ENCODE peak calls at places on chromosomes 1 and 21, in five cellular contexts. R is amniotic epithelial cell; P is foreskin melanocyte; D is activated effector memory CD4-positive, alpha-beta T cell treated with anti-CD3 and anti-CD28 coated beads, Interleukin-2, amount 50 U/mL, for 16 hours; Z is activated CD4-positive, alpha-beta T cell treated with anti-CD3 and anti-CD28 coated beads, Interleukin-2, amount 10 ng/mL, durations not matched to agents 7 days and 5 days. L is an unnamed sample.
A peak's percentile ranks its signal among the peaks of the same experiment; 100 is the strongest.

GRCh38 chr1:25864434-25864833 is 5.2 kb upstream of the AUNIP start:
- DNase-seq in R (no peak), P (no peak), D (no peak), Z (no peak), L (no peak)

GRCh38 chr1:33295450-33296081 is 25.3 kb downstream of the A3GALT2 start:
- DNase-seq in R (peak; percentile 67), P (peak; percentile 70), D (peak; percentile 95), Z (peak; percentile 89), L (peak; percentile 80)

GRCh38 chr1:170705981-170706380 is 42.0 kb downstream of the PRRX1 start:
- DNase-seq in R (no peak), P (no peak), D (no peak), Z (no peak), L (no peak)

GRCh38 chr1:58819719-58820118 is 35.9 kb upstream of the JUN start:
- DNase-seq in R (no peak), P (no peak), D (no peak), Z (no peak), L (no peak)

GRCh38 chr1:236753964-236754363 is 41.1 kb upstream of the MTR start:
- DNase-seq in R (no peak), P (no peak), D (no peak), Z (no peak), L (no peak)

GRCh38 chr1:57101171-57101570 is 135.4 kb upstream of the C8B start:
- DNase-seq in R (no peak), P (peak; percentile 3), D (no peak), Z (no peak), L (no peak)

GRCh38 chr1:8184301-8184700 is 133.6 kb upstream of the SLC45A1 start:
- DNase-seq in R (peak; percentile 16), P (no peak), D (no peak), Z (no peak), L (no peak)

GRCh38 chr1:193569696-193570269 is 383.4 kb upstream of the B3GALT2 start:
- DNase-seq in R (peak; percentile 92), P (peak; percentile 3), D (no peak), Z (peak; percentile 18), L (no peak)

GRCh38 chr1:167761400-167761799 is 39.6 kb downstream of the MPZL1 start:
- DNase-seq in R (no peak), P (no peak), D (no peak), Z (no peak), L (no peak)

GRCh38 chr1:27116697-27117096 is 38.2 kb downstream of the SLC9A1 start:
- DNase-seq in R (no peak), P (no peak), D (no peak), Z (no peak), L (no peak)

GRCh38 chr21:16800536-16800935 is 712.3 kb upstream of the CXADR start:
- DNase-seq in R (no peak), P (no peak), D (no peak), Z (no peak), L (no peak)

GRCh38 chr1:226034482-226034881 is 28.0 kb upstream of the H3-3A start:
- DNase-seq in R (peak; percentile 56), P (no peak), D (no peak), Z (no peak), L (no peak)

GRCh38 chr21:34073749-34074282 is 438 bp downstream of the MRPS6 start:
- DNase-seq in R (no peak), P (no peak), D (peak; percentile 85), Z (peak; percentile 37), L (no peak)

GRCh38 chr1:198605880-198606458 is 32.9 kb upstream of the PTPRC start:
- DNase-seq in R (no peak), P (no peak), D (no peak), Z (no peak), L (no peak)

GRCh38 chr1:237736372-237737029 is 154.2 kb downstream of the ZP4 start:
- DNase-seq in R (peak; percentile 1), P (peak; percentile 23), D (no peak), Z (peak; percentile 24), L (peak; percentile 41)

GRCh38 chr1:145947551-145947950 is 10.3 kb downstream of the LIX1L start:
- DNase-seq in R (no peak), P (no peak), D (no peak), Z (no peak), L (no peak)

GRCh38 chr1:206801467-206801866 is 29.2 kb upstream of the IL10 start:
- DNase-seq in R (peak; percentile 7), P (no peak), D (no peak), Z (no peak), L (no peak)

GRCh38 chr1:180937624-180938225 is 25.0 kb downstream of the KIAA1614 start:
- DNase-seq in R (no peak), P (no peak), D (no peak), Z (no peak), L (no peak)

GRCh38 chr21:45073301-45074047 is 906 bp upstream of the ADARB1 start:
- DNase-seq in R (peak; percentile 47), P (no peak), D (peak; percentile 60), Z (no peak), L (no peak)

GRCh38 chr1:224267922-224268321 is 62.0 kb downstream of the NVL start:
- DNase-seq in R (no peak), P (no peak), D (no peak), Z (no peak), L (no peak)

GRCh38 chr1:53627031-53627430 is 111.9 kb downstream of the GLIS1 start:
- DNase-seq in R (no peak), P (no peak), D (no peak), Z (no peak), L (no peak)

GRCh38 chr1:47918257-47918867 is 78.8 kb downstream of the TRABD2B start:
- DNase-seq in R (no peak), P (no peak), D (no peak), Z (no peak), L (no peak)

GRCh38 chr1:152506899-152507498 is 3.6 kb upstream of the LCE5A start:
- DNase-seq in R (no peak), P (no peak), D (no peak), Z (no peak), L (no peak)

GRCh38 chr1:16921391-16922185 is at the start of gene CROCC:
- DNase-seq in R (peak; percentile 57), P (peak; percentile 79), D (no peak), Z (peak; percentile 57), L (peak; percentile 74)

GRCh38 chr1:165903672-165904071 is 76.3 kb downstream of the UCK2 start:
- DNase-seq in R (no peak), P (no peak), D (no peak), Z (no peak), L (peak; percentile 19)